ENCODE peak calls at places on chromosomes 12 and 14, in nine cellular contexts. One of them, this sample, is unnamed.
A peak's percentile ranks its signal among the peaks of the same experiment; 100 is the strongest.

GRCh38 chr14:53152909-53153701 is at the start of gene DDHD1:
- DNase-seq in bronchial epithelial cell: peak; percentile 20
- DNase-seq in heart left ventricle: peak; percentile 85
- DNase-seq in AG04449: no peak
- DNase-seq in GM23338: peak; percentile 86
- DNase-seq in fibroblast of mammary gland: peak; percentile 45
- DNase-seq in fibroblast of villous mesenchyme: peak; percentile 73
- DNase-seq in transverse colon: peak; percentile 82
- DNase-seq in AG09309: no peak
- DNase-seq in this sample: no peak

GRCh38 chr12:71958993-71959588 is 20.4 kb downstream of the TPH2 start:
- DNase-seq in bronchial epithelial cell: no peak
- DNase-seq in heart left ventricle: no peak
- DNase-seq in AG04449: no peak
- DNase-seq in GM23338: no peak
- DNase-seq in fibroblast of mammary gland: peak; percentile 11
- DNase-seq in fibroblast of villous mesenchyme: peak; percentile 5
- DNase-seq in transverse colon: no peak
- DNase-seq in AG09309: no peak
- DNase-seq in this sample: peak; percentile 5

GRCh38 chr14:68674538-68675232 is 118.2 kb downstream of the ZFP36L1 start:
- DNase-seq in bronchial epithelial cell: no peak
- DNase-seq in heart left ventricle: no peak
- DNase-seq in AG04449: no peak
- DNase-seq in GM23338: no peak
- DNase-seq in fibroblast of mammary gland: no peak
- DNase-seq in fibroblast of villous mesenchyme: no peak
- DNase-seq in transverse colon: no peak
- DNase-seq in AG09309: no peak
- DNase-seq in this sample: no peak

GRCh38 chr14:99423434-99423833 is 57.2 kb downstream of the SETD3 start:
- DNase-seq in bronchial epithelial cell: no peak
- DNase-seq in heart left ventricle: no peak
- DNase-seq in AG04449: no peak
- DNase-seq in GM23338: no peak
- DNase-seq in fibroblast of mammary gland: no peak
- DNase-seq in fibroblast of villous mesenchyme: no peak
- DNase-seq in transverse colon: no peak
- DNase-seq in AG09309: no peak
- DNase-seq in this sample: no peak

GRCh38 chr12:57864382-57864781 is 17.9 kb upstream of the CTDSP2 start:
- DNase-seq in bronchial epithelial cell: no peak
- DNase-seq in heart left ventricle: no peak
- DNase-seq in AG04449: no peak
- DNase-seq in GM23338: peak; percentile 66
- DNase-seq in fibroblast of mammary gland: no peak
- DNase-seq in fibroblast of villous mesenchyme: peak; percentile 28
- DNase-seq in transverse colon: no peak
- DNase-seq in AG09309: no peak
- DNase-seq in this sample: no peak

GRCh38 chr14:67630938-67631337 is 11.2 kb downstream of the ARG2 start:
- DNase-seq in bronchial epithelial cell: no peak
- DNase-seq in heart left ventricle: no peak
- DNase-seq in AG04449: no peak
- DNase-seq in GM23338: no peak
- DNase-seq in fibroblast of mammary gland: no peak
- DNase-seq in fibroblast of villous mesenchyme: no peak
- DNase-seq in transverse colon: no peak
- DNase-seq in AG09309: no peak
- DNase-seq in this sample: no peak

GRCh38 chr12:16473610-16474326 is 126.3 kb downstream of the MGST1 start:
- DNase-seq in bronchial epithelial cell: peak; percentile 80
- DNase-seq in heart left ventricle: no peak
- DNase-seq in AG04449: peak; percentile 2
- DNase-seq in GM23338: no peak
- DNase-seq in fibroblast of mammary gland: peak; percentile 71
- DNase-seq in fibroblast of villous mesenchyme: peak; percentile 37
- DNase-seq in transverse colon: no peak
- DNase-seq in AG09309: no peak
- DNase-seq in this sample: no peak

GRCh38 chr14:24234095-24235020 is 1.6 kb downstream of the GMPR2 start:
- DNase-seq in bronchial epithelial cell: no peak
- DNase-seq in heart left ventricle: no peak
- DNase-seq in AG04449: no peak
- DNase-seq in GM23338: no peak
- DNase-seq in fibroblast of mammary gland: no peak
- DNase-seq in fibroblast of villous mesenchyme: no peak
- DNase-seq in transverse colon: no peak
- DNase-seq in AG09309: no peak
- DNase-seq in this sample: no peak

GRCh38 chr14:91755560-91755959 is 23.7 kb upstream of the CATSPERB start:
- DNase-seq in bronchial epithelial cell: peak; percentile 93
- DNase-seq in heart left ventricle: no peak
- DNase-seq in AG04449: no peak
- DNase-seq in GM23338: no peak
- DNase-seq in fibroblast of mammary gland: peak; percentile 63
- DNase-seq in fibroblast of villous mesenchyme: peak; percentile 35
- DNase-seq in transverse colon: no peak
- DNase-seq in AG09309: no peak
- DNase-seq in this sample: peak; percentile 4

GRCh38 chr12:26473291-26473690 is 277.9 kb downstream of the SSPN start:
- DNase-seq in bronchial epithelial cell: peak; percentile 67
- DNase-seq in heart left ventricle: no peak
- DNase-seq in AG04449: no peak
- DNase-seq in GM23338: no peak
- DNase-seq in fibroblast of mammary gland: peak; percentile 40
- DNase-seq in fibroblast of villous mesenchyme: no peak
- DNase-seq in transverse colon: no peak
- DNase-seq in AG09309: peak; percentile 4
- DNase-seq in this sample: no peak

GRCh38 chr12:26466709-26467108 is 271.3 kb downstream of the SSPN start:
- DNase-seq in bronchial epithelial cell: no peak
- DNase-seq in heart left ventricle: no peak
- DNase-seq in AG04449: no peak
- DNase-seq in GM23338: no peak
- DNase-seq in fibroblast of mammary gland: no peak
- DNase-seq in fibroblast of villous mesenchyme: no peak
- DNase-seq in transverse colon: no peak
- DNase-seq in AG09309: no peak
- DNase-seq in this sample: no peak

GRCh38 chr12:26469801-26470200 is 274.4 kb downstream of the SSPN start:
- DNase-seq in bronchial epithelial cell: no peak
- DNase-seq in heart left ventricle: no peak
- DNase-seq in AG04449: no peak
- DNase-seq in GM23338: no peak
- DNase-seq in fibroblast of mammary gland: peak; percentile 3
- DNase-seq in fibroblast of villous mesenchyme: no peak
- DNase-seq in transverse colon: no peak
- DNase-seq in AG09309: no peak
- DNase-seq in this sample: no peak

GRCh38 chr12:26471560-26471959 is 276.2 kb downstream of the SSPN start:
- DNase-seq in bronchial epithelial cell: no peak
- DNase-seq in heart left ventricle: no peak
- DNase-seq in AG04449: peak; percentile 37
- DNase-seq in GM23338: no peak
- DNase-seq in fibroblast of mammary gland: peak; percentile 18
- DNase-seq in fibroblast of villous mesenchyme: peak; percentile 25
- DNase-seq in transverse colon: no peak
- DNase-seq in AG09309: peak; percentile 21
- DNase-seq in this sample: no peak
- TF ChIP-seq CTCF in bronchial epithelial cell: no peak
- TF ChIP-seq CTCF in heart left ventricle: no peak
- TF ChIP-seq CTCF in AG04449: no peak
- TF ChIP-seq CTCF in GM23338: no peak
- TF ChIP-seq CTCF in fibroblast of mammary gland: no peak
- TF ChIP-seq CTCF in fibroblast of villous mesenchyme: no peak
- TF ChIP-seq CTCF in transverse colon: no peak
- TF ChIP-seq CTCF in AG09309: peak; percentile 29
- TF ChIP-seq CTCF in this sample: no peak

GRCh38 chr14:56152221-56152620 is 34.0 kb downstream of the PELI2 start:
- DNase-seq in bronchial epithelial cell: no peak
- DNase-seq in heart left ventricle: no peak
- DNase-seq in AG04449: no peak
- DNase-seq in GM23338: no peak
- DNase-seq in fibroblast of mammary gland: no peak
- DNase-seq in fibroblast of villous mesenchyme: no peak
- DNase-seq in transverse colon: no peak
- DNase-seq in AG09309: no peak
- DNase-seq in this sample: no peak

GRCh38 chr14:56153271-56153670 is 35.1 kb downstream of the PELI2 start:
- DNase-seq in bronchial epithelial cell: no peak
- DNase-seq in heart left ventricle: no peak
- DNase-seq in AG04449: no peak
- DNase-seq in GM23338: no peak
- DNase-seq in fibroblast of mammary gland: peak; percentile 51
- DNase-seq in fibroblast of villous mesenchyme: no peak
- DNase-seq in transverse colon: no peak
- DNase-seq in AG09309: no peak
- DNase-seq in this sample: no peak

GRCh38 chr14:56147980-56148901 is 30.0 kb downstream of the PELI2 start:
- DNase-seq in bronchial epithelial cell: no peak
- DNase-seq in heart left ventricle: no peak
- DNase-seq in AG04449: no peak
- DNase-seq in GM23338: peak; percentile 22
- DNase-seq in fibroblast of mammary gland: no peak
- DNase-seq in fibroblast of villous mesenchyme: no peak
- DNase-seq in transverse colon: no peak
- DNase-seq in AG09309: no peak
- DNase-seq in this sample: no peak

GRCh38 chr14:56150645-56151345 is 32.6 kb downstream of the PELI2 start:
- DNase-seq in bronchial epithelial cell: no peak
- DNase-seq in heart left ventricle: no peak
- DNase-seq in AG04449: no peak
- DNase-seq in GM23338: no peak
- DNase-seq in fibroblast of mammary gland: no peak
- DNase-seq in fibroblast of villous mesenchyme: no peak
- DNase-seq in transverse colon: no peak
- DNase-seq in AG09309: no peak
- DNase-seq in this sample: no peak

DNA sequence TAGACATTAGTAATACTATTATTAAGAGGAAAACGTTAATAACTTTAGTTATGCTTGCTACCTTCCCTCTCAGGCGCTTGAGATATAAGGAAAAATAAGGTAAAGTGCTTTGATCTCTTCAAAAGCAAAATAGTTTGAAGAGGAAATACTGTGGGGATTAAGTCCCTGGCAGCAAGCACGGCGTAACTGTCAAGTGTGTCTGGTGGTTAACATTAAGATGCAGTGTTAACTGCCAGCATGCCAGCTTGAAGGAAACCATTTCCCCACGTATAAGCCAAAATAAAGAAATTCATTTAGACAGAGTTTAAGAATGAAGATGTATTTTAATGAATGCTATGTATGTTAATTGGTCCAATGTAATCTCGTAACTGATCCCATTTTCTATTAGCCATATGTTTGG is 31.8 kb downstream of the PELI2 start:
- DNase-seq in bronchial epithelial cell: no peak
- DNase-seq in heart left ventricle: no peak
- DNase-seq in AG04449: no peak
- DNase-seq in GM23338: no peak
- DNase-seq in fibroblast of mammary gland: no peak
- DNase-seq in fibroblast of villous mesenchyme: no peak
- DNase-seq in transverse colon: no peak
- DNase-seq in AG09309: no peak
- DNase-seq in this sample: no peak
- H3K4me3 ChIP-seq in bronchial epithelial cell: no peak overlapping the region
- H3K4me3 ChIP-seq in heart left ventricle: no peak overlapping the region
- H3K4me3 ChIP-seq in AG04449: no peak overlapping the region
- H3K4me3 ChIP-seq in GM23338: no peak overlapping the region
- H3K4me3 ChIP-seq in fibroblast of mammary gland: no peak overlapping the region
- H3K4me3 ChIP-seq in fibroblast of villous mesenchyme: no peak overlapping the region
- H3K4me3 ChIP-seq in transverse colon: no peak overlapping the region
- H3K4me3 ChIP-seq in AG09309: no peak overlapping the region
- H3K4me3 ChIP-seq in this sample: no peak overlapping the region

DNA sequence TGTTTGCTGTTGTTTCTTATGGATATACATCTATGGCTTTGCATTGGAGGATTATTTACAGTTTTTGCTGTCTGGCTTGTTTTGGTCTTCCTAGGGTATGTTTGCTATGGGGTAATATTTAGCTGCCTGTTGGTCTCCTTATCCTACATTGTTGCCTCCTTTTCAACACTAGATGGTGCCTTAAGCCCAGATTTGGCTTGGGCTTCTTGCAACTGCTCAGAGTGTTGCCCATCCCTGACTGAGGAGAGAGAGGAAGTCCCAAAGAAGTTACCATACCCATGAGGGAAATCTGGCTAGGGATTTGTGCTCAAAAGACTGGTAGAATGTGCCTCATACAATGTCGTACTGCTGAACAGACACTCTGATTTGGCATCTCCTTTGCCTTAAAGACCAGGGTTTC is 94.6 kb upstream of the MUCL1 start:
- DNase-seq in bronchial epithelial cell: peak; percentile 51
- DNase-seq in heart left ventricle: no peak
- DNase-seq in AG04449: peak; percentile 0
- DNase-seq in GM23338: peak; percentile 87
- DNase-seq in fibroblast of mammary gland: peak; percentile 36
- DNase-seq in fibroblast of villous mesenchyme: peak; percentile 6
- DNase-seq in transverse colon: no peak
- DNase-seq in AG09309: no peak
- DNase-seq in this sample: no peak
- TF ChIP-seq CTCF in bronchial epithelial cell: peak; percentile 60
- TF ChIP-seq CTCF in heart left ventricle: no peak
- TF ChIP-seq CTCF in AG04449: no peak
- TF ChIP-seq CTCF in GM23338: peak; percentile 95
- TF ChIP-seq CTCF in fibroblast of mammary gland: peak; percentile 37
- TF ChIP-seq CTCF in fibroblast of villous mesenchyme: peak; percentile 31
- TF ChIP-seq CTCF in transverse colon: no peak
- TF ChIP-seq CTCF in AG09309: peak; percentile 49
- TF ChIP-seq CTCF in this sample: peak; percentile 30

GRCh38 chr12:49232940-49233841 is 31.7 kb upstream of the TUBA1C start:
- DNase-seq in bronchial epithelial cell: no peak
- DNase-seq in heart left ventricle: peak; percentile 66
- DNase-seq in AG04449: no peak
- DNase-seq in GM23338: peak; percentile 77
- DNase-seq in fibroblast of mammary gland: peak; percentile 31
- DNase-seq in fibroblast of villous mesenchyme: peak; percentile 48
- DNase-seq in transverse colon: peak; percentile 28
- DNase-seq in AG09309: no peak
- DNase-seq in this sample: no peak
- H3K4me3 ChIP-seq in bronchial epithelial cell: no peak overlapping the region
- H3K4me3 ChIP-seq in heart left ventricle: peak overlapping the region; percentile 11
- H3K4me3 ChIP-seq in AG04449: peak overlapping the region; percentile 1
- H3K4me3 ChIP-seq in GM23338: peak overlapping the region; percentile 21
- H3K4me3 ChIP-seq in fibroblast of mammary gland: no peak overlapping the region
- H3K4me3 ChIP-seq in fibroblast of villous mesenchyme: peak overlapping the region; percentile 22
- H3K4me3 ChIP-seq in transverse colon: no peak overlapping the region
- H3K4me3 ChIP-seq in AG09309: no peak overlapping the region
- H3K4me3 ChIP-seq in this sample: no peak overlapping the region

DNA sequence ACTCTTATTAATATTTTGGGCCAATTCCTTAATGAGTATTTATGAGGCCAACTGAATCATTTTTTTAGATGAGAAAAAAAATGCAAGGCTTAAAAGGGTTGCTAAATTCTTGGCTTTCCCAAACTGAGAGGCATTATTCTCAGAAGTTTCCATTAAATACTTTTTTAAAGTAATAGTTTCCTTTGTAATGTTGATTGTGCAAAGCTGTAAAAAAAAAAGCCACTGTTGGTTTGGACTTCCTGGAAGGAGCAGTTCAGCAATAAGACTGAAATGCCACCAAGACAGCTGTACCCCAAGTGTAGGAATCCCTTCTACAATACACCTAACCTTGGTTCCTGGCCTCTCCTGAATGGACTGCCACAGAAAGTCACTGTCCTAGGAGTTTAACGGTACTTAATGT is 231.3 kb downstream of the MON2 start:
- DNase-seq in bronchial epithelial cell: no peak
- DNase-seq in heart left ventricle: no peak
- DNase-seq in AG04449: no peak
- DNase-seq in GM23338: no peak
- DNase-seq in fibroblast of mammary gland: no peak
- DNase-seq in fibroblast of villous mesenchyme: no peak
- DNase-seq in transverse colon: no peak
- DNase-seq in AG09309: no peak
- DNase-seq in this sample: no peak
- TF ChIP-seq CTCF in bronchial epithelial cell: no peak
- TF ChIP-seq CTCF in heart left ventricle: no peak
- TF ChIP-seq CTCF in AG04449: no peak
- TF ChIP-seq CTCF in GM23338: no peak
- TF ChIP-seq CTCF in fibroblast of mammary gland: no peak
- TF ChIP-seq CTCF in fibroblast of villous mesenchyme: no peak
- TF ChIP-seq CTCF in transverse colon: no peak
- TF ChIP-seq CTCF in AG09309: no peak
- TF ChIP-seq CTCF in this sample: no peak

This sample was measured in BJ.